ENCODE peak calls at places on chromosomes 12 and 14, in six cellular contexts. One of them, this sample, is unnamed.

GRCh38 chr12:45989857-45990467 is 412 bp downstream of the SCAF11 start:
- DNase-seq in HCT116: peak; percentile 19
- DNase-seq in iris pigment epithelial cell: peak; percentile 62
- DNase-seq in choroid plexus epithelial cell: peak; percentile 59
- DNase-seq in D341Med: peak; percentile 67
- DNase-seq in cardiac fibroblast: no peak
- DNase-seq in this sample: peak; percentile 75

GRCh38 chr12:14384783-14385638 is 19.5 kb downstream of the ATF7IP start:
- DNase-seq in iris pigment epithelial cell: peak; percentile 95
- DNase-seq in cardiac fibroblast: peak; percentile 97
- DNase-seq in D341Med: peak; percentile 72
- DNase-seq in choroid plexus epithelial cell: peak; percentile 98
- DNase-seq in HCT116: peak; percentile 93
- DNase-seq in this sample: peak; percentile 93

GRCh38 chr14:56129941-56130340 is 11.7 kb downstream of the PELI2 start:
- DNase-seq in D341Med: no peak
- DNase-seq in iris pigment epithelial cell: no peak
- DNase-seq in choroid plexus epithelial cell: no peak
- DNase-seq in HCT116: no peak
- DNase-seq in cardiac fibroblast: peak; percentile 48
- DNase-seq in this sample: peak; percentile 19

GRCh38 chr12:46366771-46367170 is 5.8 kb downstream of the SLC38A2 start:
- DNase-seq in HCT116: no peak
- DNase-seq in choroid plexus epithelial cell: peak; percentile 15
- DNase-seq in cardiac fibroblast: no peak
- DNase-seq in iris pigment epithelial cell: no peak
- DNase-seq in D341Med: no peak
- DNase-seq in this sample: no peak

GRCh38 chr12:75823475-75823874 is 208.1 kb downstream of the PHLDA1 start:
- DNase-seq in choroid plexus epithelial cell: peak; percentile 45
- DNase-seq in HCT116: no peak
- DNase-seq in D341Med: no peak
- DNase-seq in iris pigment epithelial cell: no peak
- DNase-seq in cardiac fibroblast: no peak
- DNase-seq in this sample: peak; percentile 92

GRCh38 chr12:25806271-25806670 is 152.2 kb upstream of the RASSF8 start:
- DNase-seq in cardiac fibroblast: peak; percentile 79
- DNase-seq in D341Med: no peak
- DNase-seq in choroid plexus epithelial cell: peak; percentile 64
- DNase-seq in iris pigment epithelial cell: peak; percentile 52
- DNase-seq in HCT116: no peak
- DNase-seq in this sample: no peak

GRCh38 chr12:99053599-99054362 is 408.7 kb downstream of the APAF1 start:
- DNase-seq in cardiac fibroblast: no peak
- DNase-seq in HCT116: no peak
- DNase-seq in iris pigment epithelial cell: no peak
- DNase-seq in choroid plexus epithelial cell: no peak
- DNase-seq in D341Med: no peak
- DNase-seq in this sample: no peak

GRCh38 chr14:95294834-95295599 is 24.7 kb downstream of the CLMN start:
- DNase-seq in iris pigment epithelial cell: peak; percentile 66
- DNase-seq in cardiac fibroblast: peak; percentile 86
- DNase-seq in D341Med: no peak
- DNase-seq in choroid plexus epithelial cell: peak; percentile 39
- DNase-seq in HCT116: peak; percentile 23
- DNase-seq in this sample: peak; percentile 29

GRCh38 chr12:71639341-71639760 is 24.3 kb downstream of the ZFC3H1 start:
- DNase-seq in D341Med: peak; percentile 12
- DNase-seq in iris pigment epithelial cell: no peak
- DNase-seq in choroid plexus epithelial cell: no peak
- DNase-seq in HCT116: no peak
- DNase-seq in cardiac fibroblast: peak; percentile 8
- DNase-seq in this sample: no peak

GRCh38 chr12:53499261-53500118 is at the start of gene MAP3K12:
- DNase-seq in D341Med: peak; percentile 71
- DNase-seq in choroid plexus epithelial cell: peak; percentile 76
- DNase-seq in HCT116: no peak
- DNase-seq in iris pigment epithelial cell: peak; percentile 67
- DNase-seq in cardiac fibroblast: peak; percentile 56
- DNase-seq in this sample: peak; percentile 66

GRCh38 chr12:118925407-118926202 is 55.7 kb upstream of the SRRM4 start:
- DNase-seq in choroid plexus epithelial cell: no peak
- DNase-seq in iris pigment epithelial cell: no peak
- DNase-seq in D341Med: no peak
- DNase-seq in HCT116: no peak
- DNase-seq in cardiac fibroblast: no peak
- DNase-seq in this sample: no peak

GRCh38 chr14:34699873-34700621 is 14.3 kb downstream of the CFL2 start:
- DNase-seq in D341Med: no peak
- DNase-seq in iris pigment epithelial cell: peak; percentile 94
- DNase-seq in choroid plexus epithelial cell: peak; percentile 92
- DNase-seq in cardiac fibroblast: peak; percentile 91
- DNase-seq in HCT116: peak; percentile 72
- DNase-seq in this sample: peak; percentile 68

GRCh38 chr14:56378046-56378445 is 201.6 kb upstream of the TMEM260 start:
- DNase-seq in cardiac fibroblast: no peak
- DNase-seq in choroid plexus epithelial cell: no peak
- DNase-seq in D341Med: no peak
- DNase-seq in iris pigment epithelial cell: no peak
- DNase-seq in HCT116: no peak
- DNase-seq in this sample: no peak

GRCh38 chr12:125610971-125611370 is 545.7 kb downstream of the AACS start:
- DNase-seq in iris pigment epithelial cell: peak; percentile 2
- DNase-seq in cardiac fibroblast: no peak
- DNase-seq in HCT116: no peak
- DNase-seq in D341Med: no peak
- DNase-seq in choroid plexus epithelial cell: no peak
- DNase-seq in this sample: no peak

GRCh38 chr14:34233619-34234018 is 228.4 kb downstream of the SPTSSA start:
- DNase-seq in iris pigment epithelial cell: no peak
- DNase-seq in choroid plexus epithelial cell: no peak
- DNase-seq in HCT116: no peak
- DNase-seq in D341Med: no peak
- DNase-seq in cardiac fibroblast: no peak
- DNase-seq in this sample: no peak

GRCh38 chr12:98870521-98870920 is 225.4 kb downstream of the APAF1 start:
- DNase-seq in D341Med: no peak
- DNase-seq in HCT116: no peak
- DNase-seq in choroid plexus epithelial cell: no peak
- DNase-seq in iris pigment epithelial cell: no peak
- DNase-seq in cardiac fibroblast: no peak
- DNase-seq in this sample: peak; percentile 15

GRCh38 chr14:34593740-34594375 is 36.1 kb downstream of the SNX6 start:
- DNase-seq in D341Med: no peak
- DNase-seq in HCT116: no peak
- DNase-seq in iris pigment epithelial cell: peak; percentile 87
- DNase-seq in cardiac fibroblast: peak; percentile 88
- DNase-seq in choroid plexus epithelial cell: peak; percentile 46
- DNase-seq in this sample: no peak

GRCh38 chr12:46131729-46132128 is 137.1 kb downstream of the SLC38A1 start:
- DNase-seq in iris pigment epithelial cell: no peak
- DNase-seq in cardiac fibroblast: peak; percentile 8
- DNase-seq in D341Med: no peak
- DNase-seq in HCT116: peak; percentile 55
- DNase-seq in choroid plexus epithelial cell: no peak
- DNase-seq in this sample: peak; percentile 43

GRCh38 chr12:121072147-121072546 is 33.1 kb upstream of the OASL start:
- DNase-seq in iris pigment epithelial cell: no peak
- DNase-seq in cardiac fibroblast: no peak
- DNase-seq in D341Med: no peak
- DNase-seq in choroid plexus epithelial cell: no peak
- DNase-seq in HCT116: no peak
- DNase-seq in this sample: no peak

GRCh38 chr14:34741840-34742239 is 27.4 kb upstream of the CFL2 start:
- DNase-seq in iris pigment epithelial cell: no peak
- DNase-seq in choroid plexus epithelial cell: no peak
- DNase-seq in HCT116: no peak
- DNase-seq in D341Med: no peak
- DNase-seq in cardiac fibroblast: no peak
- DNase-seq in this sample: no peak

GRCh38 chr12:111366075-111366474 is 2.8 kb downstream of the PHETA1 start:
- DNase-seq in cardiac fibroblast: no peak
- DNase-seq in D341Med: no peak
- DNase-seq in choroid plexus epithelial cell: no peak
- DNase-seq in HCT116: no peak
- DNase-seq in iris pigment epithelial cell: no peak
- DNase-seq in this sample: no peak

GRCh38 chr14:64580451-64580850 is 30.7 kb downstream of the PPP1R36 start:
- DNase-seq in iris pigment epithelial cell: peak; percentile 21
- DNase-seq in D341Med: no peak
- DNase-seq in HCT116: no peak
- DNase-seq in choroid plexus epithelial cell: peak; percentile 54
- DNase-seq in cardiac fibroblast: no peak
- DNase-seq in this sample: no peak

GRCh38 chr14:101123639-101124525 is 220.4 kb upstream of the RTL1 start:
- DNase-seq in HCT116: no peak
- DNase-seq in choroid plexus epithelial cell: no peak
- DNase-seq in D341Med: peak; percentile 10
- DNase-seq in cardiac fibroblast: no peak
- DNase-seq in iris pigment epithelial cell: no peak
- DNase-seq in this sample: peak; percentile 8

GRCh38 chr12:105754313-105754712 is 384.4 kb downstream of the NUAK1 start:
- DNase-seq in HCT116: no peak
- DNase-seq in choroid plexus epithelial cell: no peak
- DNase-seq in cardiac fibroblast: no peak
- DNase-seq in iris pigment epithelial cell: no peak
- DNase-seq in D341Med: no peak
- DNase-seq in this sample: no peak

GRCh38 chr14:95189400-95190162 is 32.3 kb upstream of the DICER1 start:
- DNase-seq in D341Med: no peak
- DNase-seq in choroid plexus epithelial cell: no peak
- DNase-seq in iris pigment epithelial cell: no peak
- DNase-seq in cardiac fibroblast: no peak
- DNase-seq in HCT116: no peak
- DNase-seq in this sample: no peak

This sample was measured in A673.